ENCODE peak calls at places on chromosomes 13 and 19, in ten cellular contexts. F is fibroblast of pulmonary artery, K is IMR-90, G is adrenal gland, X is ovary, N is left ventricle myocardium inferior, Z is lower lobe of right lung, Q is tibial artery, P is WERI-Rb-1, U is H1. J is an unnamed sample.

GRCh38 chr13:70623260-70623659 is 515.0 kb upstream of the KLHL1 start:
- DNase-seq in Z (no peak), F (peak; percentile 36), U (no peak), G (no peak), P (no peak), Q (no peak), X (no peak), K (peak; percentile 0), N (no peak), J (no peak)

GRCh38 chr19:18672606-18673337 is 10.7 kb upstream of the CRTC1 start:
- DNase-seq in N (no peak), X (no peak), U (no peak), Q (peak; percentile 71), F (peak; percentile 53), K (peak; percentile 50), G (no peak), Z (no peak), P (peak; percentile 39), J (no peak)

GRCh38 chr13:44934724-44935123 is 54.5 kb downstream of the NUFIP1 start:
- DNase-seq in P (no peak), G (no peak), Q (no peak), Z (no peak), X (no peak), U (no peak), K (peak; percentile 67), N (no peak), F (peak; percentile 72), J (peak; percentile 31)

GRCh38 chr19:33498391-33499000 is 23.1 kb downstream of the PEPD start:
- DNase-seq in Q (no peak), G (no peak), P (no peak), U (no peak), X (no peak), K (no peak), N (no peak), Z (peak; percentile 30), F (no peak), J (no peak)

GRCh38 chr19:31340059-31341025 is 8.9 kb downstream of the TSHZ3 start:
- DNase-seq in Z (no peak), U (peak; percentile 45), X (no peak), Q (no peak), P (no peak), K (peak; percentile 62), N (no peak), G (no peak), F (peak; percentile 40), J (no peak)

GRCh38 chr19:36604656-36605100 is 435 bp upstream of the ZNF382 start:
- DNase-seq in U (no peak), X (no peak), Z (peak; percentile 69), F (peak; percentile 25), K (peak; percentile 40), N (peak; percentile 74), Q (peak; percentile 49), G (peak; percentile 96), P (peak; percentile 76), J (no peak)

GRCh38 chr19:460877-461609 is at the start of gene SHC2:
- DNase-seq in F (no peak), Q (no peak), P (peak; percentile 47), N (peak; percentile 38), Z (no peak), U (no peak), G (peak; percentile 62), K (no peak), X (peak; percentile 69), J (no peak)

GRCh38 chr19:39679791-39680168 is 24.1 kb downstream of the LGALS16 start:
- DNase-seq in K (no peak), N (no peak), X (no peak), U (no peak), Z (no peak), P (no peak), F (no peak), G (no peak), Q (no peak), J (no peak)

GRCh38 chr19:46221152-46221551 is 8.4 kb upstream of the IGFL1 start:
- DNase-seq in U (no peak), K (no peak), Z (no peak), P (no peak), Q (no peak), F (no peak), N (no peak), G (no peak), X (no peak), J (no peak)

GRCh38 chr19:34109596-34109995 is 62.7 kb upstream of the LSM14A start:
- DNase-seq in U (no peak), K (no peak), Q (no peak), N (no peak), X (no peak), G (no peak), P (no peak), Z (no peak), F (no peak), J (no peak)

GRCh38 chr13:73934215-73934623 is 200.0 kb downstream of the KLF12 start:
- DNase-seq in U (no peak), K (peak; percentile 43), F (no peak), G (no peak), P (no peak), X (no peak), Q (no peak), N (no peak), Z (no peak), J (no peak)

GRCh38 chr19:14561832-14562351 is 10.0 kb downstream of the NDUFB7 start:
- DNase-seq in U (no peak), F (no peak), G (no peak), K (peak; percentile 19), N (peak; percentile 57), P (no peak), Q (peak; percentile 41), Z (no peak), X (peak; percentile 44), J (no peak)

GRCh38 chr13:113742000-113742441 is 17.0 kb upstream of the TMEM255B start:
- DNase-seq in Z (peak; percentile 70), F (peak; percentile 41), U (no peak), K (peak; percentile 50), N (no peak), G (no peak), X (no peak), Q (peak; percentile 61), P (peak; percentile 82), J (no peak)

GRCh38 chr19:10713317-10713716 is 4.6 kb upstream of the DNM2 start:
- DNase-seq in Z (no peak), P (no peak), Q (no peak), X (no peak), K (no peak), N (no peak), G (no peak), U (no peak), F (no peak), J (no peak)

GRCh38 chr19:13899912-13900584 is 5.9 kb downstream of the BRME1 start:
- DNase-seq in N (no peak), Q (no peak), X (no peak), K (peak; percentile 36), U (no peak), F (no peak), G (no peak), P (no peak), Z (no peak), J (no peak)

GRCh38 chr13:33206425-33206824 is 79.1 kb downstream of the STARD13 start:
- DNase-seq in P (no peak), G (no peak), N (no peak), X (no peak), U (no peak), F (no peak), Q (no peak), K (peak; percentile 76), Z (no peak), J (no peak)

GRCh38 chr19:2582984-2583956 is 107.3 kb downstream of the GADD45B start:
- DNase-seq in Q (no peak), K (no peak), U (no peak), G (no peak), N (no peak), Z (no peak), P (no peak), F (peak; percentile 31), X (peak; percentile 24), J (no peak)

GRCh38 chr19:47523473-47523872 is 8.6 kb upstream of the NAPA start:
- DNase-seq in G (no peak), K (no peak), U (no peak), F (no peak), Z (no peak), N (no peak), Q (no peak), P (no peak), X (no peak), J (no peak)
- TF ChIP-seq CTCF in G (no peak), K (no peak), U (no peak), F (no peak), Z (no peak), N (no peak), Q (no peak), P (no peak), X (no peak), J (no peak)

GRCh38 chr13:99257291-99257690 is 888 bp downstream of the GPR18 start:
- DNase-seq in Q (no peak), N (no peak), K (no peak), Z (no peak), F (no peak), X (no peak), P (no peak), U (no peak), G (no peak), J (no peak)
- H3K4me3 ChIP-seq in Q (no peak overlapping the region), N (no peak overlapping the region), K (no peak overlapping the region), Z (no peak overlapping the region), F (no peak overlapping the region), X (no peak overlapping the region), P (no peak overlapping the region), U (no peak overlapping the region), G (no peak overlapping the region), J (no peak overlapping the region)

GRCh38 chr13:108346376-108346775 is 76.9 kb downstream of the TNFSF13B start:
- DNase-seq in P (no peak), Q (no peak), G (no peak), F (no peak), N (no peak), K (no peak), Z (no peak), U (no peak), X (no peak), J (no peak)

GRCh38 chr13:108345016-108345415 is 75.5 kb downstream of the TNFSF13B start:
- DNase-seq in Q (no peak), Z (no peak), X (no peak), P (no peak), K (no peak), N (no peak), F (no peak), U (no peak), G (no peak), J (no peak)

GRCh38 chr13:108342369-108343289 is 73.1 kb downstream of the TNFSF13B start:
- DNase-seq in N (no peak), U (no peak), Q (no peak), G (no peak), Z (no peak), X (no peak), F (peak; percentile 56), K (peak; percentile 35), P (no peak), J (no peak)
- TF ChIP-seq CTCF in N (peak; percentile 68), U (peak; percentile 52), Q (peak; percentile 26), G (peak; percentile 65), Z (peak; percentile 56), X (no peak), F (peak; percentile 67), K (peak; percentile 53), P (peak; percentile 73), J (peak; percentile 77)

DNA sequence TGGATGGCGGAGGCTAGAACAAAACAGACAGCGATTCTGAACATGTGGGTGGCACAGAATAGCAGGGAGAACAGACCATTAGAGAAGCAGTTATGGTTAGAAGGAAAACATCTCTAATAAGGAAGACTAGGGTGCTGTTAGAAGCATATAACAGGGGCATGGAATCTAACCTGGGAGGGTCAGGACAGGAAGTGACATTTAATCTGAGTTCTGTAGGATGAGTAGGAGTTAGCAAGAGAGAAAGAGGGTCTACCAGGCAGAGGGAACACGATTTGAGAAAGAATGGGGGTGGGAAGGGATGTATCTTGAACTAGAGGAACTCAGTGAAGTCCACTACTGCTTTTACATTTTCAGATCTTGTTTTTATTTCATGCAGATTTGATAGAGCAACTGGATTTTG is 48.6 kb downstream of the B3GLCT start:
- DNase-seq in X (no peak), K (no peak), N (no peak), F (no peak), U (no peak), Q (no peak), P (no peak), Z (no peak), G (no peak), J (no peak)
- H3K4me3 ChIP-seq in X (no peak overlapping the region), K (no peak overlapping the region), N (no peak overlapping the region), F (no peak overlapping the region), U (no peak overlapping the region), Q (no peak overlapping the region), P (no peak overlapping the region), Z (no peak overlapping the region), G (no peak overlapping the region), J (no peak overlapping the region)

J was measured in epithelial cell of proximal tubule.